ENCODE peak calls at places on chromosomes 16 and 17, in six cellular contexts. V, M, S, C, N and R are unnamed samples.

GRCh38 chr16:88469615-88470395 is 16.7 kb downstream of the ZFPM1 start:
- DNase-seq in N (no peak), V (no peak), C (no peak), S (no peak), M (no peak), R (no peak)

GRCh38 chr17:64230551-64231408 is 32.3 kb downstream of the TEX2 start:
- DNase-seq in C (no peak), V (peak), M (peak), S (peak), N (no peak), R (no peak)

GRCh38 chr17:80364091-80364691 is 50.8 kb upstream of the ENDOV start:
- DNase-seq in S (no peak), V (no peak), C (no peak), N (no peak), M (peak), R (no peak)

GRCh38 chr17:19614900-19615299 is 33.7 kb upstream of the ALDH3A2 start:
- DNase-seq in V (no peak), M (no peak), N (no peak), S (no peak), C (no peak), R (no peak)

GRCh38 chr17:81832608-81833159 is 407 bp downstream of the MCRIP1 start:
- DNase-seq in S (peak), N (no peak), M (peak), V (peak), C (peak), R (peak)

GRCh38 chr17:10323812-10324610 is 48.8 kb downstream of the MYH13 start:
- DNase-seq in N (no peak), S (no peak), C (no peak), V (no peak), M (no peak), R (no peak)

GRCh38 chr17:6755281-6755680 is 565 bp upstream of the XAF1 start:
- DNase-seq in V (no peak), M (no peak), N (no peak), S (peak), C (peak), R (no peak)

GRCh38 chr17:48352630-48353029 is 77.4 kb downstream of the SKAP1 start:
- DNase-seq in M (no peak), V (no peak), S (peak), N (no peak), C (no peak), R (no peak)

GRCh38 chr16:21673469-21673868 is 9.7 kb downstream of the OTOA start:
- DNase-seq in S (no peak), V (no peak), N (no peak), C (no peak), M (no peak), R (no peak)

GRCh38 chr16:1789643-1790045 is 3.9 kb downstream of the IGFALS start:
- DNase-seq in C (peak), M (no peak), N (no peak), V (no peak), S (no peak), R (no peak)

GRCh38 chr17:17929655-17930380 is 42.4 kb downstream of the TOM1L2 start:
- DNase-seq in C (no peak), S (peak), N (no peak), V (no peak), M (no peak), R (no peak)

GRCh38 chr16:57757326-57757786 is 21.8 kb downstream of the KATNB1 start:
- DNase-seq in N (no peak), C (peak), M (peak), S (peak), V (peak), R (peak)

GRCh38 chr16:21150375-21151001 is at the start of gene DNAH3:
- DNase-seq in N (no peak), M (peak), C (no peak), S (peak), V (no peak), R (no peak)

GRCh38 chr17:45326566-45326965 is 9.7 kb upstream of the MAP3K14 start:
- DNase-seq in C (peak), S (no peak), N (no peak), V (no peak), M (no peak), R (no peak)

GRCh38 chr16:3175157-3176153 is 12.5 kb upstream of the OR1F1 start:
- DNase-seq in M (peak), C (no peak), S (peak), V (peak), N (no peak), R (peak)

GRCh38 chr16:83806036-83806435 is 1.7 kb upstream of the HSBP1 start:
- DNase-seq in S (no peak), M (no peak), V (no peak), N (no peak), C (no peak), R (peak)

GRCh38 chr17:46195217-46195855 is 2.1 kb upstream of the KANSL1 start:
- DNase-seq in N (no peak), M (no peak), V (no peak), S (no peak), C (no peak), R (no peak)

GRCh38 chr17:48586355-48586924 is 3.6 kb downstream of the HOXB3 start:
- DNase-seq in S (no peak), C (no peak), M (no peak), N (no peak), V (no peak), R (peak)

GRCh38 chr16:48129926-48130325 is 25.9 kb downstream of the ABCC12 start:
- DNase-seq in N (no peak), V (no peak), C (no peak), S (no peak), M (no peak), R (no peak)

GRCh38 chr16:50458694-50459271 is 89.4 kb upstream of the NKD1 start:
- DNase-seq in S (no peak), V (no peak), N (no peak), M (no peak), C (peak), R (no peak)
- TF ChIP-seq CTCF in S (no peak), V (no peak), N (no peak), M (no peak), C (no peak), R (no peak)

DNA sequence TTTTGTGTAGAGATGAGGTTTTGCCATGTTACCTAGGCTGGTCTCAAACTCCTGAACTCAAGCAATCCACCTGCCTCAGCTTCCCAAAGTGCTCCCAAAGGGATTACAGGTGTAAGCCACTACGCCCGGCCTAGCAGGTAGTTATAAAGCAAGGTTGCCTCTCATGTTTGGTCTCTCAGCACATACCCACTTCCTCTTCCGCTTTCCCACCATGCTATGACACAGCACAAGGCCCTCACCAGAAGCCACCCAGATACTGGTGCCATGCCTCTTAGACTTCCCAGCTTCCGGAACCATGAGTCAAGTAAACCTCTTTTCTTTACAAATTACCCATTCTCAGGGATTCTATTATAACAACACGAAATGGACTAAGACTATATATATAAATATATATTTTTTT is 143.6 kb downstream of the COPRS start:
- DNase-seq in C (no peak), M (no peak), S (no peak), N (no peak), V (no peak), R (no peak)
- TF ChIP-seq CTCF in C (no peak), M (no peak), S (no peak), N (no peak), V (no peak), R (no peak)

DNA sequence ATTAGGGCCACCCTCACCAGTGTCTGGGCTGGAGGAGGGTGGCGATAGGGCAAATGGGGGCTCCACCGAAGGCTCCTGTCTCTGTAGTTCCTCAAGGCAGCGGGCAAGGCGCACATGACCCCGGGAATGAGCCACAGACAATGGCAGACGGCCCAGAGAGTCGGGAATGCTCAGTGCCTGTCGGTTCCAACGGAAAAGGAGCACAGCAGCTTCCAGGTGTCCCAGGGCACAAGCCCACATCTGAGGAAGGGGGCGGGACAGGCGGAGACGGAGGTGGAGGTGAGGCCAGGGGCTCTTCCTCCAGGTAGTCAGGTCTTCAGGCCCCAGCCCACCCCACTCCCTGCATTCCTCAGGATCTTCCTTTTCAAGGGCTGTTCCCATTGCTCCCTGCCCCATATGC is 5.1 kb upstream of the SPAG7 start:
- DNase-seq in V (no peak), N (no peak), S (no peak), M (no peak), C (no peak), R (no peak)
- TF ChIP-seq CTCF in V (no peak), N (no peak), S (no peak), M (no peak), C (no peak), R (no peak)

GRCh38 chr16:80369559-80369958 is 171.2 kb upstream of the DYNLRB2 start:
- DNase-seq in M (peak), V (peak), S (peak), N (no peak), C (no peak), R (no peak)
- TF ChIP-seq CTCF in M (peak), V (peak), S (peak), N (peak), C (peak), R (peak)

GRCh38 chr16:49352923-49353322 is 20.7 kb upstream of the C16orf78 start:
- DNase-seq in C (no peak), S (no peak), V (no peak), M (peak), N (no peak), R (no peak)
- TF ChIP-seq CTCF in C (no peak), S (peak), V (peak), M (peak), N (peak), R (peak)

DNA sequence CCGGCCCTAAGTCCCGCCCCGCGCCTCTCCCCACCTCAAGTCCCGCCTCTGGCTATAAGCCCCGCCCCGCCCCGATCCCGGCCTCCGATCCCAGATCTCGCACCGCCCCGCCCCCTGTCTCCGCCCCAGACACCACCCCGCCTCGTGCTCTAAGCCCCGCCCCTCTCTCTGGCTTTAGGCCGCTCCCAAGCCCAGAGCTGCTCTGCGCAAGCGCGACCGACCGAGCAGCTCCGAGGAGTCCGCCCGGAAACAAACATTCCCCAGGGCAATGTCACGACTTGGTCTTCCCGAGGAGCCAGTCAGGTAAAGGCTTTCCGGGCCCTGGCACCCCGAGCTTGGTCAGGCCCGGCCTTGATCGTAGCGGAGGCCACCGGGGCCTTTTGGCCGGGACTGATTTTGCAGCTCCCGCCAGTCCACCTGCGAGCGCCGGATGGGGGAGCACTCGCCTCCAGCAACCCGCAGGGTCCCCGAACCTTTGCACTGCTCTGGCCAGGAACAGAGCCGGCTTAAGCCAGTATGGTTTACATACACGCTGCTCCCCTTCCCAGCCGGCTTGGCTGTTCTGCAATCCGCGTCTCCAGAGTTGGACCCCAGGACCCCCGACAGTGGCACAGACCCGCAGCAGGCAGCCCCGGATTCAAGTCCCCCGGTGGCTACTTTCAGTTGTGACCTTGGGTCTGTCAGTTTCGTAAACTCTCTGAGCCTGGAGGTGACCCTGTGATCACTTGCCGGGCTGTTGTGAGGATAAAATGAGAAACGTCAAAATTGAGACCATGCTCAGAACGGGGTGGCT is at the start of gene NUDT7:
- DNase-seq in V (peak), N (peak), C (peak), S (peak), M (peak), R (peak)
- TF ChIP-seq CTCF in V (peak), N (peak), C (no peak), S (no peak), M (no peak), R (peak)

DNA sequence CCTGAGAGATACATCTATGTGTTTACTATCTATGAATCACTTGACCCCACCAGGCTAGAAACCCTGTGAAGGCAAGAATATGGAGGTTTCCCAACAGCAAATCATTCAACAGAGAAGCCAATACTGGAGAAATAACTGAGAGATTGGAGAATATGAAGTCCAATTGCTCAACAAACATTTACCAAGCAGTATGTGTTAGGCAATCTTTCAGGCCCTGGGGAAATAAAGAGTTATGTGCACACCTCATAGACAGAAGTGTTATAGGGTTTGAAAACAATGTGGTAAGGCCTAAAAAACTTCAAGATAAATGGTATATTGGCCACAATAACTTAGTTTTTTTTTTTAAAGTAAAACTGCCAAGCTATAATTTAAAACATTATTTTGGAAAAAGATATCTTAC is 1245.8 kb downstream of the CDH11 start:
- DNase-seq in N (no peak), S (no peak), M (peak), V (no peak), C (no peak), R (no peak)
- TF ChIP-seq CTCF in N (no peak), S (no peak), M (no peak), V (no peak), C (no peak), R (no peak)